ENCODE peak calls at places on chromosome 7, in ten cellular contexts. K is osteocyte; S is left cardiac atrium; N is activated effector memory CD4-positive, alpha-beta T cell treated with anti-CD3 and anti-CD28 coated beads, Interleukin-2, amount 50 U/mL, for 16 hours; T is CD8-positive, alpha-beta memory T cell; U is fibroblast of mammary gland; E is spleen; C is GOT3; X is neural crest cell; A is neuronal stem cell. D is an unnamed sample.
A peak's percentile ranks its signal among the peaks of the same experiment; 100 is the strongest.

GRCh38 chr7:28473567-28474266 is 61.4 kb downstream of the CREB5 start:
- DNase-seq in K (no peak), S (peak; percentile 49), N (no peak), T (no peak), U (peak; percentile 23), E (no peak), C (no peak), X (no peak), A (no peak), D (no peak)

GRCh38 chr7:157577061-157577460 is 240.3 kb downstream of the DNAJB6 start:
- DNase-seq in K (no peak), S (no peak), N (no peak), T (no peak), U (no peak), E (peak; percentile 73), C (no peak), X (no peak), A (no peak), D (no peak)

GRCh38 chr7:134845461-134845860 is 66.0 kb downstream of the CALD1 start:
- DNase-seq in K (no peak), S (no peak), N (no peak), T (no peak), U (no peak), E (no peak), C (no peak), X (no peak), A (no peak), D (no peak)

GRCh38 chr7:25720427-25720826 is 431.6 kb upstream of the NFE2L3 start:
- DNase-seq in K (no peak), S (no peak), N (no peak), T (no peak), U (peak; percentile 15), E (no peak), C (no peak), X (no peak), A (no peak), D (peak; percentile 24)

GRCh38 chr7:136869991-136870798 is 1.7 kb downstream of the CHRM2 start:
- DNase-seq in K (peak; percentile 84), S (peak; percentile 28), N (no peak), T (no peak), U (no peak), E (peak; percentile 56), C (no peak), X (peak; percentile 4), A (peak; percentile 11), D (peak; percentile 16)

GRCh38 chr7:101239191-101239950 is 1.8 kb upstream of the CLDN15 start:
- DNase-seq in K (no peak), S (peak; percentile 64), N (no peak), T (no peak), U (no peak), E (peak; percentile 81), C (no peak), X (no peak), A (no peak), D (peak; percentile 1)

GRCh38 chr7:98913612-98914011 is 35.3 kb downstream of the TRRAP start:
- DNase-seq in K (no peak), S (no peak), N (no peak), T (no peak), U (peak; percentile 52), E (no peak), C (no peak), X (no peak), A (no peak), D (peak; percentile 47)

GRCh38 chr7:99308461-99309074 is 17.1 kb upstream of the ARPC1A start:
- DNase-seq in K (no peak), S (no peak), N (no peak), T (no peak), U (peak; percentile 78), E (peak; percentile 23), C (no peak), X (no peak), A (no peak), D (no peak)

GRCh38 chr7:116782177-116782711 is 80.1 kb upstream of the CAPZA2 start:
- DNase-seq in K (no peak), S (no peak), N (no peak), T (no peak), U (peak; percentile 39), E (no peak), C (no peak), X (no peak), A (peak; percentile 37), D (peak; percentile 48)

GRCh38 chr7:41674505-41675023 is 28.3 kb downstream of the INHBA start:
- DNase-seq in K (no peak), S (no peak), N (no peak), T (no peak), U (no peak), E (no peak), C (no peak), X (no peak), A (no peak), D (no peak)

GRCh38 chr7:128271471-128272454 is 30.7 kb downstream of the LEP start:
- DNase-seq in K (no peak), S (no peak), N (no peak), T (no peak), U (no peak), E (no peak), C (no peak), X (no peak), A (no peak), D (peak; percentile 29)

GRCh38 chr7:82477733-82478515 is 34.3 kb upstream of the CACNA2D1 start:
- DNase-seq in K (no peak), S (no peak), N (no peak), T (no peak), U (no peak), E (no peak), C (no peak), X (no peak), A (no peak), D (no peak)

GRCh38 chr7:67738958-67739357 is 742.3 kb downstream of the TYW1 start:
- DNase-seq in K (no peak), S (peak; percentile 34), N (no peak), T (no peak), U (peak; percentile 84), E (no peak), C (no peak), X (no peak), A (no peak), D (no peak)